ENCODE peak calls at places on chromosomes 6 and 20, in seven cellular contexts. E, I, C, U, X, V and R are unnamed samples.

GRCh38 chr6:120384671-120385070 is 949.6 kb downstream of the TBC1D32 start:
- DNase-seq in E (no peak), I (no peak), C (no peak), U (no peak), X (no peak), V (no peak), R (no peak)

GRCh38 chr20:49400904-49401303 is 81.6 kb downstream of the KCNB1 start:
- DNase-seq in E (no peak), I (no peak), C (no peak), U (no peak), X (no peak), V (no peak), R (no peak)

GRCh38 chr6:34280216-34280615 is 31.4 kb upstream of the SMIM29 start:
- DNase-seq in E (no peak), I (no peak), C (no peak), U (no peak), X (no peak), V (no peak), R (no peak)

GRCh38 chr6:147381734-147382133 is 126.8 kb upstream of the SAMD5 start:
- DNase-seq in E (no peak), I (peak), C (no peak), U (peak), X (no peak), V (no peak), R (no peak)

GRCh38 chr20:47785900-47786762 is 850 bp upstream of the SULF2 start:
- DNase-seq in E (no peak), I (no peak), C (peak), U (peak), X (peak), V (peak), R (no peak)

GRCh38 chr20:50234288-50234687 is 43.7 kb downstream of the CEBPB start:
- DNase-seq in E (no peak), I (no peak), C (peak), U (no peak), X (peak), V (no peak), R (no peak)

GRCh38 chr20:19382371-19382770 is 169.9 kb downstream of the SLC24A3 start:
- DNase-seq in E (no peak), I (no peak), C (no peak), U (no peak), X (no peak), V (no peak), R (no peak)

GRCh38 chr20:12345978-12346377 is 428.3 kb downstream of the BTBD3 start:
- DNase-seq in E (no peak), I (no peak), C (no peak), U (no peak), X (no peak), V (no peak), R (no peak)

GRCh38 chr20:50163570-50164317 is 10.2 kb upstream of the PEDS1 start:
- DNase-seq in E (no peak), I (no peak), C (peak), U (peak), X (peak), V (no peak), R (no peak)

GRCh38 chr6:12051861-12052368 is 39.8 kb downstream of the HIVEP1 start:
- DNase-seq in E (peak), I (no peak), C (no peak), U (no peak), X (no peak), V (no peak), R (peak)

GRCh38 chr6:20569000-20569610 is 34.8 kb downstream of the CDKAL1 start:
- DNase-seq in E (no peak), I (no peak), C (no peak), U (peak), X (no peak), V (peak), R (no peak)

GRCh38 chr6:109050012-109050411 is 44.6 kb downstream of the SESN1 start:
- DNase-seq in E (no peak), I (no peak), C (no peak), U (no peak), X (no peak), V (no peak), R (no peak)

GRCh38 chr6:164640946-164641345 is 668.5 kb downstream of the C6orf118 start:
- DNase-seq in E (no peak), I (no peak), C (no peak), U (no peak), X (no peak), V (no peak), R (no peak)

GRCh38 chr20:44405246-44405645 is 49.7 kb downstream of the HNF4A start:
- DNase-seq in E (no peak), I (no peak), C (no peak), U (peak), X (no peak), V (peak), R (no peak)